ENCODE peak calls at places on chromosomes 16 and 17, in six cellular contexts. S is uterus, Y is right atrium auricular region, Q is tibial artery, M is cardiac muscle cell, T is progenitor cell of endocrine pancreas. X is an unnamed sample.

GRCh38 chr17:18041776-18042175 is 2.6 kb downstream of the GID4 start:
- DNase-seq in Y (no peak), T (no peak), S (no peak), M (no peak), Q (no peak), X (peak)

GRCh38 chr17:8371786-8372185 is 4.7 kb downstream of the KRABD2 start:
- DNase-seq in Y (no peak), T (no peak), S (no peak), M (no peak), Q (no peak), X (no peak)

GRCh38 chr16:85490971-85491771 is 122.0 kb upstream of the GSE1 start:
- DNase-seq in S (no peak), T (no peak), Y (no peak), Q (no peak), M (no peak), X (peak)

GRCh38 chr17:50533720-50534148 is 1.2 kb downstream of the EPN3 start:
- DNase-seq in S (peak), Y (no peak), Q (no peak), M (peak), T (no peak), X (no peak)

GRCh38 chr17:1574697-1575471 is 12.3 kb upstream of the PITPNA start:
- DNase-seq in S (no peak), Q (no peak), M (no peak), Y (no peak), T (no peak), X (peak)

GRCh38 chr16:55207679-55208294 is 116.2 kb upstream of the IRX6 start:
- DNase-seq in T (no peak), Q (no peak), M (no peak), S (no peak), Y (no peak), X (no peak)

GRCh38 chr17:6384481-6384880 is 50.4 kb downstream of the AIPL1 start:
- DNase-seq in T (no peak), Y (no peak), M (no peak), S (no peak), Q (no peak), X (no peak)

GRCh38 chr17:16915752-16916556 is 56.0 kb downstream of the TNFRSF13B start:
- DNase-seq in M (peak), Y (peak), T (peak), S (no peak), Q (peak), X (peak)

GRCh38 chr16:73546351-73546845 is 498.5 kb upstream of the ZFHX3 start:
- DNase-seq in M (no peak), S (no peak), Y (no peak), T (no peak), Q (no peak), X (no peak)

GRCh38 chr16:54273566-54273965 is 13.0 kb downstream of the IRX3 start:
- DNase-seq in T (no peak), Y (no peak), S (no peak), Q (no peak), M (no peak), X (no peak)

GRCh38 chr16:70796301-70796700 is 4.7 kb downstream of the VAC14 start:
- DNase-seq in Q (no peak), T (no peak), M (no peak), Y (no peak), S (no peak), X (no peak)

GRCh38 chr17:39937462-39937861 is 9.9 kb downstream of the LRRC3C start:
- DNase-seq in Q (no peak), T (no peak), Y (no peak), S (no peak), M (no peak), X (no peak)

DNA sequence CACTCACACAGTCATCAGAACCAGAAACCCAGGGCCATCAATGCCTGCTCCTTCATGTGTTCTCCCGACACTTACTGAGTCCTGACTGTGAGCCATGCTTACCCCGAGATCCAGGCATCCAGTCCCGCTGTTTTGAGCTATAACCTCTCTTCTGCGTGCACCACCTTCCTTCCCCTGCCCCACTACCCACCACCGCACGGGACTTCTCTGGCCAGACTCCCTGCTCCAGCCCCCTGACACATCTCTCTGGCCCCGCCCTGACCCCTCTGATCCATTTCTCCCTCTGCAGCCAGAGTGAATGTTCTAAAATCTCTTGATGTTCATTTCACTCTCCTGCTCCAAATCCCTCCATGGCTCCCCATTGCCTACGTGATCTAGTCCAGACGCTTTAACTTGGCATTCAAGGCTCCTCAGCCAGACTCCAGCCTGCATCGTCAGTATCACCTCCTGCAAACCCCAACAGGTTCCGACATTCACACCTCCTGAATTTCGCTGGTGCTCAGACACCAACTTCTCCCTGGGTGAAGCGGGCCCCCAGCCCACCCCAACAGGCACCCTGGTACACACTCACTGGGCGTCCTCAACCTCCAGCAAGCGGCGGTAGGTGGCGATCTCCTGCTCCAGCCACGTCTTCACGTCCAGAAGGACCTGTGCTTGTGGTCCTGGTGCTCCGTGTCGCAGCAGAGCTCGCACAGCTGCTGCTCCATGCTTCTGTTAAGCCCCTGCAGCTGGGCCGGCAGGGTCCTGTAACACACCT is 3.1 kb upstream of the KRT17 start:
- DNase-seq in T (no peak), S (no peak), M (no peak), Y (no peak), Q (no peak), X (no peak)
- TF ChIP-seq CTCF in T (no peak), S (no peak), M (no peak), Y (no peak), Q (no peak), X (no peak)

GRCh38 chr16:89200124-89200849 is at the start of gene SLC22A31:
- DNase-seq in M (no peak), S (no peak), Y (no peak), Q (no peak), T (no peak), X (no peak)
- TF ChIP-seq CTCF in M (no peak), S (no peak), Y (no peak), Q (no peak), T (no peak), X (no peak)

GRCh38 chr16:57628008-57628781 is at the start of gene ADGRG1:
- DNase-seq in S (peak), T (no peak), Q (peak), M (peak), Y (peak), X (peak)
- TF ChIP-seq CTCF in S (no peak), T (no peak), Q (no peak), M (peak), Y (no peak), X (no peak)

DNA sequence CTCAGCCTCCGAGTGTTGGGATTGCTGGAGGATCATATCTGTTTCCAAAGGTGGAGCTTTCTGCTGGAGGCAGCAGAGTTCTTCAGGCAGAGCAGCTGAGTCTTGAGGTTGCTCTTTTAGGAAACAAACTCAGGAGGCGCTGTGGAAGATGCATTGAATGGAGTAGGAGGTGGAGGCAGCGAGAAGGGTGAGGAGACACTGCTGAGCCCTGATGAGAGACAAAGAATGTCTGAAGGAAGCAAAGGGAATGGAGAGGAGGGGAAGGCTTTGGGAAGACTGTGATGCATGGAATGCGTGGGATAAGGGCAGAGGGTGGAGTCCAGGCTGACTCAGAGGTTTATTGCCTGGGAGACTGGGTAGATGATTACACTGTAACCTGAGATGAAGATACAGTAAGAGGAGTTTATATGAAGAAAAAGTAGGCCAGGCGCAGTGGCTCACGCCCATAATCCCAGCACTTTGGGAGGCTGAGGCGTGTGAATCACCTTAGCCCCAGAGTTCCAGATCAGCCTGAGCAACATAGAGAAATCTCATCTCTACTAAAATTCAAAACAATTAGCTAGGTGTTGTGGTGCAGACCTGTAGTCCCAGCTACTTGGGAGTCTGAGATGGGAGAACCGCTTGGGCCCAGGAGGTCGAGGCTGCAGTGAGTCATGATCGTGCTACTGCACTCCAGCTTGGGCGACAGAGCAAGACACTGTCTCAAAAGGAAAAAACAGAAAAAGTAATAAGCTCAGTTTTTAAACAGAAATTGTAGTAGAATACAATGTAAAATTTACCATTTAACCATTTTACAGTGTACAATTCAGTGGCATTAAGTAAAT is 17.8 kb upstream of the TMEM219 start:
- DNase-seq in Y (no peak), T (no peak), Q (peak), M (peak), S (peak), X (peak)
- TF ChIP-seq CTCF in Y (no peak), T (peak), Q (no peak), M (peak), S (peak), X (no peak)

GRCh38 chr17:28473542-28473941 is at the start of gene SLC13A2:
- DNase-seq in Q (no peak), Y (no peak), M (no peak), T (no peak), S (no peak), X (no peak)
- TF ChIP-seq CTCF in Q (no peak), Y (no peak), M (no peak), T (peak), S (no peak), X (no peak)

GRCh38 chr16:28192811-28193529 is 18.8 kb downstream of the XPO6 start:
- DNase-seq in Y (no peak), T (no peak), M (no peak), Q (no peak), S (no peak), X (no peak)
- TF ChIP-seq CTCF in Y (no peak), T (no peak), M (no peak), Q (no peak), S (no peak), X (no peak)

DNA sequence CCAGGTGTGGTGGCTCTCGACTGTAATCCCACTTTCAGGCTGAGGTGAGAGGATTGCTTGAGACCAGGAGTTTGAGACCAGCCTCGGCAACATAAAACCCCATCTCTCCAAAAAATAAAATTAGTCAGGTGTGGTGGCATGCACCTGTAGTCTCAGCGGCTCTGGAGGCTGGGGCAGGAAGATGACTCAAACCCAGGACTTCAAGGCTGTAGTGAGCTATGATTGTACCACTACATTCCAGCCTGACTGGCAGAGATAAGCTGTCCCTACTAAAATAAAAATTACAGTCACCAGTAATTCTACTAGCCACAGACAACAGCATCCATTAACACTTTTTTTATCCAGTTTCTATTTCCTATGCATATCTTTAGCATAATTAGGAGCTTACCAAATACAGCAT is 176.3 kb downstream of the CPPED1 start:
- DNase-seq in T (no peak), S (no peak), Y (no peak), M (no peak), Q (no peak), X (no peak)
- TF ChIP-seq CTCF in T (no peak), S (no peak), Y (no peak), M (no peak), Q (no peak), X (no peak)

GRCh38 chr17:32609085-32609484 is 122.3 kb downstream of the CDK5R1 start:
- DNase-seq in M (no peak), Q (no peak), T (no peak), S (no peak), Y (no peak), X (peak)
- TF ChIP-seq CTCF in M (no peak), Q (no peak), T (no peak), S (no peak), Y (peak), X (peak)

X was measured in MCF 10A.